ENCODE peak calls at places on chromosomes 11 and 22, in five cellular contexts. J is BE2C, M is NB4, R is IMR-90, C is tibial nerve. E is an unnamed sample.

GRCh38 chr11:26227311-26227710 is 104.6 kb upstream of the ANO3 start:
- DNase-seq in J (no peak), M (peak; percentile 32), R (peak; percentile 94), C (no peak), E (peak; percentile 96)

GRCh38 chr22:37498289-37498909 is 12.2 kb upstream of the MFNG start:
- DNase-seq in J (peak; percentile 72), M (peak; percentile 62), R (no peak), C (no peak), E (no peak)

GRCh38 chr11:69480547-69481392 is 693 bp upstream of the LINC01488 start:
- DNase-seq in J (no peak), M (no peak), R (peak; percentile 15), C (no peak), E (peak; percentile 45)

GRCh38 chr11:115127790-115128189 is 376.4 kb downstream of the CADM1 start:
- DNase-seq in J (no peak), M (no peak), R (no peak), C (no peak), E (no peak)

GRCh38 chr11:94960488-94960887 is 12.9 kb downstream of the CWC15 start:
- DNase-seq in J (no peak), M (no peak), R (no peak), C (no peak), E (no peak)

GRCh38 chr11:91326751-91327150 is 897.9 kb upstream of the FAT3 start:
- DNase-seq in J (no peak), M (no peak), R (no peak), C (no peak), E (no peak)

GRCh38 chr11:111726301-111726713 is 39.9 kb downstream of the PPP2R1B start:
- DNase-seq in J (no peak), M (no peak), R (no peak), C (no peak), E (no peak)

GRCh38 chr22:29647954-29648737 is 44.7 kb downstream of the NF2 start:
- DNase-seq in J (no peak), M (no peak), R (no peak), C (no peak), E (no peak)

GRCh38 chr11:83174008-83174407 is 17.1 kb downstream of the PCF11 start:
- DNase-seq in J (no peak), M (no peak), R (no peak), C (no peak), E (no peak)

GRCh38 chr11:57379732-57380131 is 1.2 kb downstream of the PRG3 start:
- DNase-seq in J (no peak), M (peak; percentile 33), R (peak; percentile 24), C (no peak), E (peak; percentile 22)

GRCh38 chr11:78100276-78101040 is 20.8 kb upstream of the NDUFC2 start:
- DNase-seq in J (no peak), M (no peak), R (no peak), C (no peak), E (no peak)

GRCh38 chr11:15038963-15039362 is 34.4 kb upstream of the CALCB start:
- DNase-seq in J (no peak), M (peak; percentile 4), R (peak; percentile 15), C (no peak), E (peak; percentile 5)

GRCh38 chr11:6568191-6568918 is 35.1 kb downstream of the RRP8 start:
- DNase-seq in J (peak; percentile 57), M (peak; percentile 10), R (peak; percentile 65), C (no peak), E (peak; percentile 65)

GRCh38 chr11:127766734-127767133 is 766.2 kb upstream of the KIRREL3 start:
- DNase-seq in J (no peak), M (no peak), R (no peak), C (no peak), E (no peak)

GRCh38 chr11:14026961-14027360 is 64.4 kb downstream of the SPON1 start:
- DNase-seq in J (no peak), M (no peak), R (peak; percentile 48), C (no peak), E (peak; percentile 65)

GRCh38 chr11:14022251-14022650 is 59.7 kb downstream of the SPON1 start:
- DNase-seq in J (no peak), M (no peak), R (peak; percentile 28), C (no peak), E (no peak)

GRCh38 chr11:14018441-14018840 is 55.9 kb downstream of the SPON1 start:
- DNase-seq in J (no peak), M (no peak), R (peak; percentile 42), C (no peak), E (no peak)

GRCh38 chr11:14021738-14022137 is 59.2 kb downstream of the SPON1 start:
- DNase-seq in J (no peak), M (no peak), R (no peak), C (no peak), E (no peak)

DNA sequence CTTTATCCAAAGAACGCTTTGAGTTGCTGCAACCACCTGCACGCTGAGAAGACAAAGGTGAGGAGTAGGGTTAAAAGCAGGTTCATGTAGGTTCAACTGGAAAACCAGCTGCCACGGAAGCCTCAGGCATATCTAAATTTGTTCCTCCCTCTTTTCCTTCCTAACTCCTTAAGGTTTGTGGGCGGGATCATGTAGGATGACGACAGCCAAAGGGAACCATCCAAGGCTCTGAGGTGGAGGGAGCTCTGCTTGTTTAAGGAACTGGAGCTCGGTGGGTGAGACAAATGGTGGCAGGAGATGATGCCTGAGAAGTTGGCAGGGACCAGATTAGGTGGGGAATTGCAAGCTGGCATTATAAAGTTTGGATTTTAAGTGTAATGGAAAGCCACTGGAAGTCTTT is 60.3 kb downstream of the SPON1 start:
- DNase-seq in J (no peak), M (no peak), R (no peak), C (no peak), E (no peak)
- H3K4me3 ChIP-seq in J (no peak overlapping the region), M (no peak overlapping the region), R (no peak overlapping the region), C (no peak overlapping the region), E (no peak overlapping the region)

DNA sequence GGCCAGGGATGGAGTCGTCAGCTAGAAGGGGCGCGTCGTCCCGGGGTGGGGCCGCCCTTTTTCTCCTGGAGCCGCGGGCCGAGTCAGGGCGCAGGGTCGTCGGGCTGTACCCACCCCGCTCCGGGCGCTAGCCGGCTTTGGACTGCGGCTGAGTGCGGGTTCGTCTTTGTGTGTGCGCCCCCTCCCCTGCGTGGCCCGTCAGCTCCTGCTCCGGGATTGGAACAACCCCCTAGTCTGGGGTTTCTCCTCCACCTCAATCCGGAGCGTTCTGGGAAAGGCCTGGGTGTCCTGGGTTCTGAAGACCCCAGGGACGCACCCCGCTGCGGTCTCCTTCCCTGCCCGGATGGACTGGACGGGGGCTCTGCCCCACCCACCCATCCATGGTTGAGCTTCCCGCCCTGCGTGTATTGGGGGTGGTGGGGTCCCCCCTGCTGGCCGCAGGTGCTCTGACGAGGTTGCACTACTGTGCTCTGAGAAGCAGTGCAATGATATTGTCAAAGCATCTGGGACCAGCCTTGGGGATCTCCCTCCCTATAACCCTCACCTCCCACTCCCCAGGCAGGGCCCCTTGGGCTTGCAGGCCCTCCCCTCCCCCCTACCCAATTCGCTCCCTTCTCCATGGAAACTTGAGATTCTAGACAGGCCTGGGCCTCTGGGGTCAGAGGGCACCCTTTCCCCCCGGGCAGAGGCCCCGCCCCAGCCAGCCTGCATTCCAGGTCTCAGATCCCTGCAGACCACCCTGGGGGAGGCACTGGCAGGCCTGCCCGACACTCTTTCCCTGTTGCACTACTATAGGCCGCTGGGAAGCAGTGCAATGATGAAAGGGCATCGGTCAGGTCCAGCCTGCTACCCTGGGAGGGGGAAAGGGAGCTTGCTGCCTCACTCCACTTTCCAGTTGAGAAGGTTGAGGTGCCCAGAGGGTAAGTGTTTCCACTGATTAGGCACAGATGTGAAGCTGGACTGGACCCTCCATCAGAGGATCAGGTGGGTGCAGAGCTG is 10.7 kb downstream of the SDF2L1 start:
- DNase-seq in J (no peak), M (no peak), R (no peak), C (no peak), E (no peak)
- TF ChIP-seq CTCF in J (no peak), M (no peak), R (no peak), C (no peak), E (no peak)

DNA sequence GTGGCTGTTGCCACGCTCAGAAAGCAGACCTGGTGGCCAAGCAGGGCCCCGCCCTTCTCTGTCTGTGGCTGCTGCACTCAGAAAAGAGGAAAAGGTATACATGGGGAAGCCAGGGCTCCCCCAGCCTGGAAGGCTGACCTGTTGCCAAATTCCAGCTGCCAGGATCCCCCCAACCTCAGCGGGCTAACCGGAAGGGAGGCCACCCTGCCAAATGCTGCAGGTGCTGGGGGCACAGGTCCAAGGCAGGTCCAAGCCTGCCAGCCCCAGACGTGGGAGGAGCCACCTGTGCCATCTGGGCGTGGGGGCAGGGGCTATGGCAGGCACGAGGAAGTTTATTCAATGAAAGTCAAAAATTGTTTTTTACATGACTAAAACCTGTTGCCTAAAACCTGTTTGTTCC is 2.6 kb downstream of the NPTXR start:
- DNase-seq in J (no peak), M (no peak), R (no peak), C (no peak), E (no peak)
- H3K4me3 ChIP-seq in J (no peak overlapping the region), M (no peak overlapping the region), R (no peak overlapping the region), C (no peak overlapping the region), E (no peak overlapping the region)

GRCh38 chr11:75576017-75576416 is 14.0 kb downstream of the SERPINH1 start:
- DNase-seq in J (no peak), M (no peak), R (no peak), C (no peak), E (no peak)

GRCh38 chr11:75574698-75575265 is 12.7 kb downstream of the SERPINH1 start:
- DNase-seq in J (no peak), M (no peak), R (no peak), C (no peak), E (no peak)

GRCh38 chr11:75577198-75577597 is 15.1 kb downstream of the SERPINH1 start:
- DNase-seq in J (peak; percentile 72), M (peak; percentile 35), R (peak; percentile 38), C (peak; percentile 66), E (peak; percentile 41)

GRCh38 chr11:75578977-75579376 is 16.9 kb downstream of the SERPINH1 start:
- DNase-seq in J (no peak), M (no peak), R (peak; percentile 54), C (no peak), E (no peak)

DNA sequence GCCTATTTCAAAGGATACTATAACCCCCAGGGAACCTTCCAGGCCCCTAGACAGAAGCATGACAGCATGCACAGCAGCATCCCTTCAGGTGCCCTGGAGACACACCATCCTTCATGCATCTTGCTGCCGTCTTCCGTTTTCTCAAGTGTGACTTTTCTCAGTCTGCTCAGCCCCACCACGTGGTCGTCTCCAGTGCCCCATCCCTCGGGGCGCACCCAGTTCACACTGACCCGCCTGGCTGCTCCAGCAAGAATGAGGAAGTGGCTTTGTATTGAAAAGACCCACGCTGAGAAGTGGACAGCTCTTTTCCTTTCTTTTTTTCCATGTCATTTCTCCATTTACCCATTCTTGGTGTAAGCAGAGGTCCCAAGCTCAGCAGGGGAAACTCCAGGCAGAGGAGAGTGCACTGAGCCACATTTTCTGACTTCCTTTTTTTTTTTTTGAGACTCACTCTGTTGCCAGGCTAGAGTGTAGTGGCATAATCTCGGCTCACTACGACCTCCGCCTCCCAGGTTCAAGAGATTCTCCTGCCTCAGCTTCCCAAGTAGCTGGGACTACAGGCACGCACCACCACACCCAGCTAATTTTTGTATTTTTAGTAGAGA is 14.5 kb downstream of the SERPINH1 start:
- DNase-seq in J (no peak), M (peak; percentile 89), R (peak; percentile 63), C (peak; percentile 36), E (peak; percentile 68)
- TF ChIP-seq CTCF in J (no peak), M (no peak), R (no peak), C (no peak), E (no peak)